ENCODE peak calls at places on chromosomes 12 and 14, in four cellular contexts. One of them, this sample, is unnamed.

GRCh38 chr12:6950944-6951540 is at the start of gene PTPN6:
- DNase-seq in K562: no peak
- DNase-seq in HCT116: no peak
- DNase-seq in HepG2: no peak
- DNase-seq in this sample: no peak

GRCh38 chr12:25433581-25434325 is 119.3 kb downstream of the LMNTD1 start:
- DNase-seq in K562: no peak
- DNase-seq in HCT116: no peak
- DNase-seq in HepG2: no peak
- DNase-seq in this sample: no peak

GRCh38 chr12:29088611-29089219 is 60.4 kb upstream of the FAR2 start:
- DNase-seq in K562: no peak
- DNase-seq in HCT116: no peak
- DNase-seq in HepG2: peak; percentile 1
- DNase-seq in this sample: no peak

GRCh38 chr12:95204141-95204866 is 13.0 kb downstream of the FGD6 start:
- DNase-seq in K562: peak; percentile 83
- DNase-seq in HCT116: peak; percentile 96
- DNase-seq in HepG2: no peak
- DNase-seq in this sample: no peak

GRCh38 chr12:95740751-95741150 is 49.8 kb downstream of the NTN4 start:
- DNase-seq in K562: no peak
- DNase-seq in HCT116: no peak
- DNase-seq in HepG2: no peak
- DNase-seq in this sample: no peak

GRCh38 chr12:47770086-47770726 is 2.8 kb upstream of the SLC48A1 start:
- DNase-seq in K562: no peak
- DNase-seq in HCT116: no peak
- DNase-seq in HepG2: peak; percentile 35
- DNase-seq in this sample: no peak

GRCh38 chr14:20986811-20987210 is 3.0 kb upstream of the METTL17 start:
- DNase-seq in K562: peak; percentile 30
- DNase-seq in HCT116: peak; percentile 48
- DNase-seq in HepG2: peak; percentile 30
- DNase-seq in this sample: peak; percentile 33

GRCh38 chr14:62431496-62431895 is 613.8 kb downstream of the KCNH5 start:
- DNase-seq in K562: no peak
- DNase-seq in HCT116: no peak
- DNase-seq in HepG2: no peak
- DNase-seq in this sample: no peak

GRCh38 chr12:122743895-122744525 is 8.6 kb upstream of the DENR start:
- DNase-seq in K562: no peak
- DNase-seq in HCT116: no peak
- DNase-seq in HepG2: no peak
- DNase-seq in this sample: no peak

GRCh38 chr12:78407722-78408121 is 456.9 kb upstream of the SYT1 start:
- DNase-seq in K562: no peak
- DNase-seq in HCT116: no peak
- DNase-seq in HepG2: no peak
- DNase-seq in this sample: no peak

GRCh38 chr14:103539056-103539825 is 10.2 kb downstream of the TRMT61A start:
- DNase-seq in K562: no peak
- DNase-seq in HCT116: no peak
- DNase-seq in HepG2: no peak
- DNase-seq in this sample: no peak

GRCh38 chr14:77194706-77195105 is 13.1 kb downstream of the TMEM63C start:
- DNase-seq in K562: no peak
- DNase-seq in HCT116: no peak
- DNase-seq in HepG2: no peak
- DNase-seq in this sample: no peak

GRCh38 chr14:89299587-89299986 is 117.4 kb downstream of the FOXN3 start:
- DNase-seq in K562: no peak
- DNase-seq in HCT116: no peak
- DNase-seq in HepG2: no peak
- DNase-seq in this sample: no peak

GRCh38 chr12:107253361-107253760 is 160.0 kb upstream of the CRY1 start:
- DNase-seq in K562: no peak
- DNase-seq in HCT116: no peak
- DNase-seq in HepG2: no peak
- DNase-seq in this sample: no peak

GRCh38 chr14:49977126-49977841 is 84.4 kb downstream of the ARF6 start:
- DNase-seq in K562: peak; percentile 37
- DNase-seq in HCT116: no peak
- DNase-seq in HepG2: no peak
- DNase-seq in this sample: no peak

GRCh38 chr12:104747956-104748355 is 210.1 kb downstream of the SLC41A2 start:
- DNase-seq in K562: no peak
- DNase-seq in HCT116: no peak
- DNase-seq in HepG2: no peak
- DNase-seq in this sample: no peak

GRCh38 chr14:71705460-71705859 is 226.8 kb upstream of the RGS6 start:
- DNase-seq in K562: no peak
- DNase-seq in HCT116: no peak
- DNase-seq in HepG2: no peak
- DNase-seq in this sample: no peak

GRCh38 chr12:125683748-125684381 is 618.6 kb downstream of the AACS start:
- DNase-seq in K562: no peak
- DNase-seq in HCT116: no peak
- DNase-seq in HepG2: peak; percentile 31
- DNase-seq in this sample: no peak

GRCh38 chr12:130984183-130985058 is 30.7 kb downstream of the ADGRD1 start:
- DNase-seq in K562: no peak
- DNase-seq in HCT116: no peak
- DNase-seq in HepG2: peak; percentile 72
- DNase-seq in this sample: no peak

GRCh38 chr12:116534341-116535121 is 24.6 kb upstream of the MAP1LC3B2 start:
- DNase-seq in K562: peak; percentile 36
- DNase-seq in HCT116: no peak
- DNase-seq in HepG2: no peak
- DNase-seq in this sample: no peak

GRCh38 chr12:46439793-46440511 is 67.4 kb upstream of the SLC38A2 start:
- DNase-seq in K562: peak; percentile 25
- DNase-seq in HCT116: no peak
- DNase-seq in HepG2: no peak
- DNase-seq in this sample: no peak

GRCh38 chr14:96592591-96593388 is 90.6 kb downstream of the PAPOLA start:
- DNase-seq in K562: peak; percentile 94
- DNase-seq in HCT116: no peak
- DNase-seq in HepG2: peak; percentile 10
- DNase-seq in this sample: no peak

GRCh38 chr12:106179086-106179485 is 40.3 kb upstream of the NUAK1 start:
- DNase-seq in K562: no peak
- DNase-seq in HCT116: no peak
- DNase-seq in HepG2: peak; percentile 38
- DNase-seq in this sample: no peak

GRCh38 chr12:47636908-47637780 is 68.7 kb downstream of the RPAP3 start:
- DNase-seq in K562: no peak
- DNase-seq in HCT116: peak; percentile 69
- DNase-seq in HepG2: peak; percentile 58
- DNase-seq in this sample: no peak

GRCh38 chr12:86929962-86930361 is 673.8 kb upstream of the MGAT4C start:
- DNase-seq in K562: no peak
- DNase-seq in HCT116: no peak
- DNase-seq in HepG2: no peak
- DNase-seq in this sample: no peak

GRCh38 chr12:76713130-76713529 is 50.8 kb upstream of the ZDHHC17 start:
- DNase-seq in K562: no peak
- DNase-seq in HCT116: no peak
- DNase-seq in HepG2: peak; percentile 16
- DNase-seq in this sample: no peak

GRCh38 chr12:65487679-65488078 is 209.2 kb downstream of the MSRB3 start:
- DNase-seq in K562: no peak
- DNase-seq in HCT116: no peak
- DNase-seq in HepG2: no peak
- DNase-seq in this sample: no peak

GRCh38 chr14:76826122-76826521 is at the start of gene LRRC74A:
- DNase-seq in K562: no peak
- DNase-seq in HCT116: no peak
- DNase-seq in HepG2: no peak
- DNase-seq in this sample: no peak

GRCh38 chr12:109089683-109090082 is 3.6 kb downstream of the ALKBH2 start:
- DNase-seq in K562: no peak
- DNase-seq in HCT116: no peak
- DNase-seq in HepG2: no peak
- DNase-seq in this sample: no peak

GRCh38 chr12:76158518-76159321 is 74.2 kb upstream of the NAP1L1 start:
- DNase-seq in K562: peak; percentile 77
- DNase-seq in HCT116: peak; percentile 34
- DNase-seq in HepG2: peak; percentile 53
- DNase-seq in this sample: peak; percentile 56

GRCh38 chr12:1630081-1630826 is 1.2 kb downstream of the WNT5B start:
- DNase-seq in K562: no peak
- DNase-seq in HCT116: no peak
- DNase-seq in HepG2: no peak
- DNase-seq in this sample: no peak

GRCh38 chr12:124625867-124626675 is 58.7 kb upstream of the NCOR2 start:
- DNase-seq in K562: peak; percentile 71
- DNase-seq in HCT116: no peak
- DNase-seq in HepG2: peak; percentile 16
- DNase-seq in this sample: no peak

GRCh38 chr14:32567543-32568384 is 238.7 kb downstream of the AKAP6 start:
- DNase-seq in K562: no peak
- DNase-seq in HCT116: no peak
- DNase-seq in HepG2: no peak
- DNase-seq in this sample: no peak

GRCh38 chr12:26935636-26936378 is 2.0 kb downstream of the INTS13 start:
- DNase-seq in K562: no peak
- DNase-seq in HCT116: no peak
- DNase-seq in HepG2: no peak
- DNase-seq in this sample: no peak

GRCh38 chr14:89779707-89780106 is 174.8 kb downstream of the EFCAB11 start:
- DNase-seq in K562: no peak
- DNase-seq in HCT116: no peak
- DNase-seq in HepG2: no peak
- DNase-seq in this sample: no peak

GRCh38 chr14:53409974-53410373 is 256.9 kb upstream of the DDHD1 start:
- DNase-seq in K562: no peak
- DNase-seq in HCT116: no peak
- DNase-seq in HepG2: no peak
- DNase-seq in this sample: no peak
- TF ChIP-seq TCF7L2 in K562: no peak
- TF ChIP-seq TCF7L2 in HCT116: no peak
- TF ChIP-seq TCF7L2 in HepG2: no peak
- TF ChIP-seq TCF7L2 in this sample: no peak

GRCh38 chr12:32906407-32907165 is 10.0 kb upstream of the PKP2 start:
- DNase-seq in K562: no peak
- DNase-seq in HCT116: no peak
- DNase-seq in HepG2: peak; percentile 74
- DNase-seq in this sample: no peak
- TF ChIP-seq SIN3A in K562: no peak
- TF ChIP-seq SIN3A in HCT116: no peak
- TF ChIP-seq SIN3A in HepG2: no peak
- TF ChIP-seq SIN3A in this sample: no peak

DNA sequence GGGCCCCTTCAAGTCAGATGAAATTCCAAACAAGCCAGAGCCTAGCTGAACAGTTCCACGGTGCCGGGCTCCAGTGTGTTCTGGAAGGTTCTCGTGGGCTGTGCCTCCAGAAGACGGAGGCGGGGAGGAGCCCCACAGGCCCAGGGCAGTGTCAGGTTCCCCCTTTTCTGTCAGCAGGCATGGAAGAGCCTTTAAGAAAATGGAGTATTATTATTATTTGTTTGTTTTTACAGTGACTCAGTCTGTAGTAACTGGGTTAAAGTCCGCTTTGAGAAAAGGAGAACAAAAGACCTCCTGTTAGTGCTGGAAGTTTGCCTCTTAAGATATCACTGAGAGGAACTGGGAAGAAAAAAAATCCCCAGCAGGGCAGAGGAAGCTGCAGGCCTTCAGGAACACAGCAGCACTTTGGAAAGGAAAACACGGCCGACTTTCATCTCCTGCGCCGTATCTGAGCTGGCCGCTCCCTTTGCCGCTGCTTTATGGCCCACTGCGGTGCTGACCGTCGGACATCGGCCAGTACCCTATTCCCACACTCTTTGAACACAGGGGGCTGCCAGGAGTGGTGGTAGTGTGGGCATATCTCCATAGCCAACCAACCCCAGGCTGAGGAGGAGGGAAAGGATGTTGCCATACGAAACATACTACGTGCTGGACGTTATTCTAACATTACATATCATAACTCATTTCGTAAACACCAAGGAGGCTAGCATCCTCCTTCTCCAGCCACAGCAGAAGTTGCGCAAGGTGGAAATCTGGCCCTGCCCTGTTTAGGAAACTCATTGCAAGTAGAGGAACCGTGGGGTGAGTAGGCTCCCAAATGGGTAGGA is 194.0 kb downstream of the ZFP36L1 start:
- DNase-seq in K562: no peak
- DNase-seq in HCT116: peak; percentile 97
- DNase-seq in HepG2: peak; percentile 94
- DNase-seq in this sample: peak; percentile 52
- TF ChIP-seq TCF7L2 in K562: no peak
- TF ChIP-seq TCF7L2 in HCT116: peak; percentile 96
- TF ChIP-seq TCF7L2 in HepG2: no peak
- TF ChIP-seq TCF7L2 in this sample: peak; percentile 96

GRCh38 chr12:57479376-57480115 is at the start of gene ARHGAP9:
- DNase-seq in K562: no peak
- DNase-seq in HCT116: no peak
- DNase-seq in HepG2: no peak
- DNase-seq in this sample: no peak
- TF ChIP-seq SIN3A in K562: no peak
- TF ChIP-seq SIN3A in HCT116: no peak
- TF ChIP-seq SIN3A in HepG2: no peak
- TF ChIP-seq SIN3A in this sample: no peak

This sample was measured in Panc1.